ENCODE peak calls at places on chromosome 5, in six cellular contexts. One of them, this sample, is unnamed.

GRCh38 chr5:13624283-13625074 is 320.0 kb downstream of the DNAH5 start:
- DNase-seq in tibial nerve: no peak
- DNase-seq in psoas muscle: no peak
- DNase-seq in mesendoderm: no peak
- DNase-seq in CD4-positive, alpha-beta memory T cell: no peak
- DNase-seq in CD8-positive, alpha-beta memory T cell: no peak
- DNase-seq in this sample: no peak

GRCh38 chr5:120604898-120605297 is 140.8 kb downstream of the PRR16 start:
- DNase-seq in tibial nerve: no peak
- DNase-seq in psoas muscle: no peak
- DNase-seq in mesendoderm: no peak
- DNase-seq in CD4-positive, alpha-beta memory T cell: no peak
- DNase-seq in CD8-positive, alpha-beta memory T cell: no peak
- DNase-seq in this sample: no peak

GRCh38 chr5:14105717-14106435 is 37.3 kb upstream of the TRIO start:
- DNase-seq in tibial nerve: no peak
- DNase-seq in psoas muscle: peak
- DNase-seq in mesendoderm: peak
- DNase-seq in CD4-positive, alpha-beta memory T cell: no peak
- DNase-seq in CD8-positive, alpha-beta memory T cell: no peak
- DNase-seq in this sample: no peak

GRCh38 chr5:140339636-140340035 is 6.8 kb downstream of the HBEGF start:
- DNase-seq in tibial nerve: no peak
- DNase-seq in psoas muscle: no peak
- DNase-seq in mesendoderm: no peak
- DNase-seq in CD4-positive, alpha-beta memory T cell: no peak
- DNase-seq in CD8-positive, alpha-beta memory T cell: no peak
- DNase-seq in this sample: no peak

GRCh38 chr5:15069407-15069905 is 197.9 kb upstream of the ANKH start:
- DNase-seq in tibial nerve: no peak
- DNase-seq in psoas muscle: no peak
- DNase-seq in mesendoderm: no peak
- DNase-seq in CD4-positive, alpha-beta memory T cell: no peak
- DNase-seq in CD8-positive, alpha-beta memory T cell: no peak
- DNase-seq in this sample: no peak

GRCh38 chr5:134438641-134439621 is 27.2 kb upstream of the CDKN2AIPNL start:
- DNase-seq in tibial nerve: peak
- DNase-seq in psoas muscle: peak
- DNase-seq in mesendoderm: peak
- DNase-seq in CD4-positive, alpha-beta memory T cell: no peak
- DNase-seq in CD8-positive, alpha-beta memory T cell: no peak
- DNase-seq in this sample: no peak

GRCh38 chr5:122639852-122640251 is 135.0 kb upstream of the SNX2 start:
- DNase-seq in tibial nerve: no peak
- DNase-seq in psoas muscle: no peak
- DNase-seq in mesendoderm: no peak
- DNase-seq in CD4-positive, alpha-beta memory T cell: no peak
- DNase-seq in CD8-positive, alpha-beta memory T cell: no peak
- DNase-seq in this sample: no peak

GRCh38 chr5:91449083-91449482 is 66.0 kb upstream of the ARRDC3 start:
- DNase-seq in tibial nerve: no peak
- DNase-seq in psoas muscle: no peak
- DNase-seq in mesendoderm: no peak
- DNase-seq in CD4-positive, alpha-beta memory T cell: no peak
- DNase-seq in CD8-positive, alpha-beta memory T cell: no peak
- DNase-seq in this sample: no peak

GRCh38 chr5:175902013-175902412 is 30.6 kb downstream of the CPLX2 start:
- DNase-seq in tibial nerve: no peak
- DNase-seq in psoas muscle: no peak
- DNase-seq in mesendoderm: no peak
- DNase-seq in CD4-positive, alpha-beta memory T cell: no peak
- DNase-seq in CD8-positive, alpha-beta memory T cell: no peak
- DNase-seq in this sample: no peak

GRCh38 chr5:167413503-167413902 is 877.9 kb upstream of the WWC1 start:
- DNase-seq in tibial nerve: no peak
- DNase-seq in psoas muscle: no peak
- DNase-seq in mesendoderm: no peak
- DNase-seq in CD4-positive, alpha-beta memory T cell: no peak
- DNase-seq in CD8-positive, alpha-beta memory T cell: no peak
- DNase-seq in this sample: no peak

GRCh38 chr5:151591144-151591819 is at the start of gene FAT2:
- DNase-seq in tibial nerve: no peak
- DNase-seq in psoas muscle: no peak
- DNase-seq in mesendoderm: peak
- DNase-seq in CD4-positive, alpha-beta memory T cell: no peak
- DNase-seq in CD8-positive, alpha-beta memory T cell: no peak
- DNase-seq in this sample: no peak

GRCh38 chr5:155085282-155085990 is 71.9 kb downstream of the KIF4B start:
- DNase-seq in tibial nerve: no peak
- DNase-seq in psoas muscle: no peak
- DNase-seq in mesendoderm: no peak
- DNase-seq in CD4-positive, alpha-beta memory T cell: no peak
- DNase-seq in CD8-positive, alpha-beta memory T cell: no peak
- DNase-seq in this sample: no peak

GRCh38 chr5:176662371-176663333 is 15.4 kb downstream of the TSPAN17 start:
- DNase-seq in tibial nerve: no peak
- DNase-seq in psoas muscle: no peak
- DNase-seq in mesendoderm: no peak
- DNase-seq in CD4-positive, alpha-beta memory T cell: no peak
- DNase-seq in CD8-positive, alpha-beta memory T cell: no peak
- DNase-seq in this sample: no peak

GRCh38 chr5:177429248-177430045 is 3.0 kb downstream of the GRK6 start:
- DNase-seq in tibial nerve: peak
- DNase-seq in psoas muscle: peak
- DNase-seq in mesendoderm: no peak
- DNase-seq in CD4-positive, alpha-beta memory T cell: peak
- DNase-seq in CD8-positive, alpha-beta memory T cell: peak
- DNase-seq in this sample: peak

GRCh38 chr5:91020065-91020800 is 362.9 kb downstream of the ARRDC3 start:
- DNase-seq in tibial nerve: no peak
- DNase-seq in psoas muscle: no peak
- DNase-seq in mesendoderm: peak
- DNase-seq in CD4-positive, alpha-beta memory T cell: no peak
- DNase-seq in CD8-positive, alpha-beta memory T cell: no peak
- DNase-seq in this sample: no peak

GRCh38 chr5:113178073-113178779 is 201.6 kb downstream of the DCP2 start:
- DNase-seq in tibial nerve: no peak
- DNase-seq in psoas muscle: no peak
- DNase-seq in mesendoderm: no peak
- DNase-seq in CD4-positive, alpha-beta memory T cell: no peak
- DNase-seq in CD8-positive, alpha-beta memory T cell: no peak
- DNase-seq in this sample: no peak

GRCh38 chr5:40141418-40141817 is 538.3 kb upstream of the PTGER4 start:
- DNase-seq in tibial nerve: no peak
- DNase-seq in psoas muscle: no peak
- DNase-seq in mesendoderm: no peak
- DNase-seq in CD4-positive, alpha-beta memory T cell: no peak
- DNase-seq in CD8-positive, alpha-beta memory T cell: no peak
- DNase-seq in this sample: no peak

GRCh38 chr5:180804129-180804601 is 1.6 kb upstream of the MGAT1 start:
- DNase-seq in tibial nerve: no peak
- DNase-seq in psoas muscle: no peak
- DNase-seq in mesendoderm: no peak
- DNase-seq in CD4-positive, alpha-beta memory T cell: no peak
- DNase-seq in CD8-positive, alpha-beta memory T cell: peak
- DNase-seq in this sample: no peak

GRCh38 chr5:101878190-101878589 is 417.9 kb downstream of the SLCO4C1 start:
- DNase-seq in tibial nerve: no peak
- DNase-seq in psoas muscle: no peak
- DNase-seq in mesendoderm: no peak
- DNase-seq in CD4-positive, alpha-beta memory T cell: no peak
- DNase-seq in CD8-positive, alpha-beta memory T cell: no peak
- DNase-seq in this sample: no peak

GRCh38 chr5:123170816-123171345 is 81.8 kb downstream of the PRDM6 start:
- DNase-seq in tibial nerve: no peak
- DNase-seq in psoas muscle: no peak
- DNase-seq in mesendoderm: no peak
- DNase-seq in CD4-positive, alpha-beta memory T cell: no peak
- DNase-seq in CD8-positive, alpha-beta memory T cell: no peak
- DNase-seq in this sample: no peak

DNA sequence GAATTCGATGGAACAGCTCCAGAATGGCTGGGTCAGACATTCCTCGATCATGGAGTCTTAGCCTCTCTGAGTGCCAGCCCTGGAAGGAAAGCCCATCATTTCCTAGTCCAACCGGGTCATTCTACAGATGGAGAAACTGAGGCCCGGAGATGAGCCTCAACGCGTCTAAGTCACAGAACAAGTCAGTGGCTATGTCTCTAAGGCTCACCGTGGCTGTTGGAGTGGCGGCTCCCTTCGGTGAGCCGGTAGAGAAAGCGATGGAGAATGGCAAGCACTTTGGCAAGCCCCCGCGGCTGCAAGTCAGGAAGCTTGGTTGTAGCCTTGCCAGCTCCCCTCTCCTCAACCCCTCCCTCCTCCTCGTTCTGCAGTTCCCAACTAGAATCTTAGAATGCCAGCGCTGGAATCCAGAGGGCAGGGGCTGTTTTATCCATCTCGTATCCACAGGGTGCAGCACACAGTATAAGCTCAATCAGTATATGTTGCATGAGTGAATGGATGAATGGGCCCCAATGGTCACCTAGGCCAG is 428 bp upstream of the ARSI start:
- DNase-seq in tibial nerve: no peak
- DNase-seq in psoas muscle: no peak
- DNase-seq in mesendoderm: peak
- DNase-seq in CD4-positive, alpha-beta memory T cell: no peak
- DNase-seq in CD8-positive, alpha-beta memory T cell: no peak
- DNase-seq in this sample: no peak
- H3K4me3 ChIP-seq in tibial nerve: peak
- H3K4me3 ChIP-seq in psoas muscle: peak
- H3K4me3 ChIP-seq in mesendoderm: peak
- H3K4me3 ChIP-seq in CD4-positive, alpha-beta memory T cell: no peak
- H3K4me3 ChIP-seq in CD8-positive, alpha-beta memory T cell: no peak
- H3K4me3 ChIP-seq in this sample: no peak

GRCh38 chr5:173056783-173057061 is 570 bp downstream of the CREBRF start:
- DNase-seq in tibial nerve: no peak
- DNase-seq in psoas muscle: no peak
- DNase-seq in mesendoderm: no peak
- DNase-seq in CD4-positive, alpha-beta memory T cell: no peak
- DNase-seq in CD8-positive, alpha-beta memory T cell: no peak
- DNase-seq in this sample: no peak
- H3K27ac ChIP-seq in tibial nerve: peak
- H3K27ac ChIP-seq in psoas muscle: peak
- H3K27ac ChIP-seq in mesendoderm: no peak
- H3K27ac ChIP-seq in CD4-positive, alpha-beta memory T cell: peak
- H3K27ac ChIP-seq in CD8-positive, alpha-beta memory T cell: peak
- H3K27ac ChIP-seq in this sample: peak

GRCh38 chr5:136890431-136891148 is 525.2 kb upstream of the TRPC7 start:
- DNase-seq in tibial nerve: no peak
- DNase-seq in psoas muscle: no peak
- DNase-seq in mesendoderm: no peak
- DNase-seq in CD4-positive, alpha-beta memory T cell: no peak
- DNase-seq in CD8-positive, alpha-beta memory T cell: no peak
- DNase-seq in this sample: no peak

GRCh38 chr5:136891175-136891574 is 525.8 kb upstream of the TRPC7 start:
- DNase-seq in tibial nerve: no peak
- DNase-seq in psoas muscle: no peak
- DNase-seq in mesendoderm: no peak
- DNase-seq in CD4-positive, alpha-beta memory T cell: no peak
- DNase-seq in CD8-positive, alpha-beta memory T cell: no peak
- DNase-seq in this sample: no peak

GRCh38 chr5:136886623-136887022 is 521.3 kb upstream of the TRPC7 start:
- DNase-seq in tibial nerve: no peak
- DNase-seq in psoas muscle: no peak
- DNase-seq in mesendoderm: no peak
- DNase-seq in CD4-positive, alpha-beta memory T cell: peak
- DNase-seq in CD8-positive, alpha-beta memory T cell: no peak
- DNase-seq in this sample: no peak

GRCh38 chr5:136891601-136892000 is 526.3 kb upstream of the TRPC7 start:
- DNase-seq in tibial nerve: no peak
- DNase-seq in psoas muscle: no peak
- DNase-seq in mesendoderm: peak
- DNase-seq in CD4-positive, alpha-beta memory T cell: no peak
- DNase-seq in CD8-positive, alpha-beta memory T cell: no peak
- DNase-seq in this sample: no peak

DNA sequence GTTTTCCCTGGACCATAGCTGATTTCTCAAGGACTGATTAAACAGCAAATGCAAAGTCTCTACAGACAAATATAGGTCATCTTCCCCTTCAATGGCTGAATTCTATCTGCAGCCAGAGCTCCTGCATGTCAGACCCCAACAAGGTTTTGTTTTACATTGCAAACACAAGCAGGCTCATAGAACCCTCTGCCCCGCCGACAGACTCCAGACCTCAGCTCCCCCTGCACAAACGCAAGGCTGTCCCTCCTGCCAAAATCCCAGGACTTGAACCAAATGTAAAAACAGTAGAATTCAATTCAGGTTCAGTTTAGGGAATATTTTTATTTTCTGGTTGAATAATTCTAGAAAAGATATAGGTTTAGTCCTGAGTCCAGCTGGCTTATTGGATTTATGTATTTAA is 526.7 kb upstream of the TRPC7 start:
- DNase-seq in tibial nerve: no peak
- DNase-seq in psoas muscle: no peak
- DNase-seq in mesendoderm: no peak
- DNase-seq in CD4-positive, alpha-beta memory T cell: no peak
- DNase-seq in CD8-positive, alpha-beta memory T cell: no peak
- DNase-seq in this sample: no peak
- H3K4me3 ChIP-seq in tibial nerve: no peak
- H3K4me3 ChIP-seq in psoas muscle: no peak
- H3K4me3 ChIP-seq in mesendoderm: no peak
- H3K4me3 ChIP-seq in CD4-positive, alpha-beta memory T cell: no peak
- H3K4me3 ChIP-seq in CD8-positive, alpha-beta memory T cell: no peak
- H3K4me3 ChIP-seq in this sample: no peak

GRCh38 chr5:109063223-109063622 is 315.5 kb downstream of the FER start:
- DNase-seq in tibial nerve: no peak
- DNase-seq in psoas muscle: no peak
- DNase-seq in mesendoderm: no peak
- DNase-seq in CD4-positive, alpha-beta memory T cell: no peak
- DNase-seq in CD8-positive, alpha-beta memory T cell: no peak
- DNase-seq in this sample: no peak

DNA sequence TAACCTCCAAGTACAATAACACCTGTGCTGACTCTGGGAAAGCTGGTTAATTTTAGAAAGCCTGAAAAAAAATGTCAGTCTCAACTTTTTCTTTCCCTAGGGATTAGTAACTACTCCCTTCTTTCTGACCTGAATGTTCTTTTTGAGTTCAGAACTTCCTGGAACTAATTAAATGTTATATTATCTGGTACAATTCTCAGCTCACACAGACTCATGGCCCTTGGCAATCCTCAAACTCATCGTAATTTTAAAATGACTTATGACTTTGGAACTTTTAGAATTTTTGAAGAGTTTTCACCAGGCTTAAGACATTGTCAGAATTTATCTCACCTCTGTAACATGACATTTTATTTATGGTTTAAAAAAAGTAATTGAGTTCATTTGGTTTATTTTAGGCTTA is 315.0 kb downstream of the FER start:
- DNase-seq in tibial nerve: no peak
- DNase-seq in psoas muscle: no peak
- DNase-seq in mesendoderm: no peak
- DNase-seq in CD4-positive, alpha-beta memory T cell: no peak
- DNase-seq in CD8-positive, alpha-beta memory T cell: no peak
- DNase-seq in this sample: no peak
- H3K27ac ChIP-seq in tibial nerve: no peak
- H3K27ac ChIP-seq in psoas muscle: no peak
- H3K27ac ChIP-seq in mesendoderm: no peak
- H3K27ac ChIP-seq in CD4-positive, alpha-beta memory T cell: no peak
- H3K27ac ChIP-seq in CD8-positive, alpha-beta memory T cell: no peak
- H3K27ac ChIP-seq in this sample: no peak